ENCODE peak calls at places on chromosomes 4 and X, in eight cellular contexts. One of them, this sample, is unnamed.

GRCh38 chr4:110071466-110071865 is 126.9 kb downstream of the ELOVL6 start:
- DNase-seq in Jurkat, Clone E6-1: no peak
- DNase-seq in AG04449: no peak
- DNase-seq in neural crest cell: no peak
- DNase-seq in astrocyte: no peak
- DNase-seq in neural progenitor cell: peak
- DNase-seq in NCI-H1417: no peak
- DNase-seq in SJSA1: no peak
- DNase-seq in this sample: no peak

GRCh38 chr4:109662786-109663185 is 40.5 kb downstream of the CASP6 start:
- DNase-seq in neural progenitor cell: peak
- DNase-seq in Jurkat, Clone E6-1: no peak
- DNase-seq in SJSA1: no peak
- DNase-seq in neural crest cell: no peak
- DNase-seq in NCI-H1417: no peak
- DNase-seq in AG04449: no peak
- DNase-seq in astrocyte: no peak
- DNase-seq in this sample: no peak

GRCh38 chr4:169437299-169438047 is 166.7 kb upstream of the SH3RF1 start:
- DNase-seq in neural progenitor cell: peak
- DNase-seq in AG04449: no peak
- DNase-seq in Jurkat, Clone E6-1: no peak
- DNase-seq in neural crest cell: no peak
- DNase-seq in SJSA1: no peak
- DNase-seq in astrocyte: no peak
- DNase-seq in NCI-H1417: no peak
- DNase-seq in this sample: no peak

GRCh38 chr4:165766976-165767375 is 106.1 kb upstream of the TLL1 start:
- DNase-seq in astrocyte: no peak
- DNase-seq in neural crest cell: no peak
- DNase-seq in NCI-H1417: no peak
- DNase-seq in Jurkat, Clone E6-1: no peak
- DNase-seq in SJSA1: no peak
- DNase-seq in neural progenitor cell: no peak
- DNase-seq in AG04449: no peak
- DNase-seq in this sample: no peak

GRCh38 chrX:150551963-150552362 is 16.5 kb upstream of the MTM1 start:
- DNase-seq in astrocyte: no peak
- DNase-seq in NCI-H1417: no peak
- DNase-seq in neural crest cell: no peak
- DNase-seq in SJSA1: no peak
- DNase-seq in neural progenitor cell: no peak
- DNase-seq in Jurkat, Clone E6-1: no peak
- DNase-seq in AG04449: no peak
- DNase-seq in this sample: no peak

GRCh38 chr4:5199142-5199541 is 147.9 kb downstream of the STK32B start:
- DNase-seq in AG04449: no peak
- DNase-seq in SJSA1: no peak
- DNase-seq in Jurkat, Clone E6-1: no peak
- DNase-seq in neural progenitor cell: no peak
- DNase-seq in NCI-H1417: peak
- DNase-seq in astrocyte: no peak
- DNase-seq in neural crest cell: no peak
- DNase-seq in this sample: no peak

GRCh38 chrX:76029385-76029784 is 143.5 kb upstream of the PBDC1 start:
- DNase-seq in astrocyte: no peak
- DNase-seq in NCI-H1417: no peak
- DNase-seq in AG04449: no peak
- DNase-seq in Jurkat, Clone E6-1: no peak
- DNase-seq in neural progenitor cell: no peak
- DNase-seq in neural crest cell: no peak
- DNase-seq in SJSA1: no peak
- DNase-seq in this sample: no peak

GRCh38 chr4:108982786-108983185 is 219.9 kb upstream of the ETNPPL start:
- DNase-seq in neural crest cell: no peak
- DNase-seq in NCI-H1417: no peak
- DNase-seq in AG04449: no peak
- DNase-seq in Jurkat, Clone E6-1: no peak
- DNase-seq in astrocyte: no peak
- DNase-seq in SJSA1: no peak
- DNase-seq in neural progenitor cell: peak
- DNase-seq in this sample: no peak

This sample was measured in non-pigmented ciliary epithelial cell.